ENCODE peak calls at places on chromosome 17, in eight cellular contexts. N is neural progenitor cell; Y is aorta; B is gastrocnemius medialis; Q is IMR-90; E is naive thymus-derived CD4-positive, alpha-beta T cell; Z is upper lobe of right lung; D is fibroblast of lung. M is an unnamed sample. For H3K9me3, the result is how much of the 10 kb centered on the place peaks cover.

GRCh38 chr17:37339321-37339720 is 36.5 kb upstream of the C17orf78 start:
- DNase-seq in N (no peak), Y (no peak), B (no peak), Q (no peak), E (no peak), Z (no peak), D (no peak), M (no peak)

GRCh38 chr17:1733047-1733357 is 8.5 kb downstream of the WDR81 start:
- DNase-seq in N (no peak), Y (no peak), B (no peak), Q (no peak), E (no peak), Z (no peak), D (no peak), M (no peak)

GRCh38 chr17:61349350-61349749 is 50.3 kb upstream of the TBX2 start:
- DNase-seq in N (no peak), Y (no peak), B (no peak), Q (no peak), E (no peak), Z (no peak), D (no peak), M (no peak)

GRCh38 chr17:76716834-76717205 is 6.1 kb upstream of the MXRA7 start:
- DNase-seq in N (no peak), Y (no peak), B (no peak), Q (peak), E (no peak), Z (peak), D (peak), M (peak)

GRCh38 chr17:8160224-8160577 is 2.5 kb downstream of the VAMP2 start:
- DNase-seq in N (no peak), Y (no peak), B (no peak), Q (no peak), E (no peak), Z (no peak), D (no peak), M (no peak)

GRCh38 chr17:55144518-55144917 is 120.2 kb upstream of the HLF start:
- DNase-seq in N (no peak), Y (no peak), B (no peak), Q (no peak), E (no peak), Z (no peak), D (no peak), M (no peak)

GRCh38 chr17:80919331-80920284 is 72.0 kb upstream of the CHMP6 start:
- DNase-seq in N (no peak), Y (peak), B (no peak), Q (no peak), E (no peak), Z (peak), D (no peak), M (no peak)

GRCh38 chr17:57953703-57954420 is 1.4 kb downstream of the CUEDC1 start:
- DNase-seq in N (no peak), Y (peak), B (no peak), Q (no peak), E (no peak), Z (peak), D (no peak), M (no peak)

GRCh38 chr17:81137248-81137647 is 28.1 kb upstream of the PVALEF start:
- DNase-seq in N (no peak), Y (no peak), B (no peak), Q (no peak), E (no peak), Z (no peak), D (no peak), M (no peak)

GRCh38 chr17:56595831-56596740 is 2.6 kb downstream of the NOG start:
- DNase-seq in N (peak), Y (no peak), B (no peak), Q (peak), E (peak), Z (no peak), D (no peak), M (peak)

GRCh38 chr17:8857919-8858318 is 9.6 kb downstream of the PIK3R6 start:
- DNase-seq in N (no peak), Y (peak), B (no peak), Q (peak), E (no peak), Z (no peak), D (no peak), M (peak)

GRCh38 chr17:80921741-80922579 is 69.7 kb upstream of the CHMP6 start:
- DNase-seq in N (no peak), Y (peak), B (no peak), Q (no peak), E (no peak), Z (peak), D (no peak), M (no peak)

GRCh38 chr17:61253293-61253801 is 146.3 kb upstream of the TBX2 start:
- DNase-seq in N (no peak), Y (no peak), B (peak), Q (no peak), E (no peak), Z (no peak), D (peak), M (no peak)

GRCh38 chr17:35119370-35120185 is at the start of gene RAD51D:
- DNase-seq in N (peak), Y (peak), B (peak), Q (peak), E (peak), Z (peak), D (peak), M (peak)

GRCh38 chr17:41665566-41666335 is 22.9 kb upstream of the EIF1 start:
- DNase-seq in N (peak), Y (peak), B (peak), Q (peak), E (peak), Z (peak), D (peak), M (peak)
- H3K4me3 ChIP-seq in N (peak), Y (peak), B (peak), Q (peak), E (peak), Z (peak), D (peak), M (peak)

GRCh38 chr17:82946081-82946480 is 106.3 kb upstream of the ZNF750 start:
- DNase-seq in N (no peak), Y (no peak), B (no peak), Q (no peak), E (no peak), Z (no peak), D (no peak), M (no peak)
- H3K9me3 ChIP-seq in N (under half), Y (under half), B (under half), Q (half or more), E (under half), Z (under half), D (under half), M (under half)

GRCh38 chr17:4834621-4835020 is 1.5 kb downstream of the MINK1 start:
- DNase-seq in N (no peak), Y (no peak), B (no peak), Q (no peak), E (no peak), Z (no peak), D (no peak), M (no peak)
- H3K4me3 ChIP-seq in N (peak), Y (no peak), B (peak), Q (peak), E (peak), Z (peak), D (peak), M (peak)

GRCh38 chr17:22278302-22279275 is 586.3 kb downstream of the KCNJ18 start:
- DNase-seq in N (no peak), Y (peak), B (no peak), Q (no peak), E (no peak), Z (peak), D (no peak), M (no peak)
- H3K9me3 ChIP-seq in N (under half), Y (under half), B (under half), Q (under half), E (under half), Z (under half), D (under half), M (under half)

DNA sequence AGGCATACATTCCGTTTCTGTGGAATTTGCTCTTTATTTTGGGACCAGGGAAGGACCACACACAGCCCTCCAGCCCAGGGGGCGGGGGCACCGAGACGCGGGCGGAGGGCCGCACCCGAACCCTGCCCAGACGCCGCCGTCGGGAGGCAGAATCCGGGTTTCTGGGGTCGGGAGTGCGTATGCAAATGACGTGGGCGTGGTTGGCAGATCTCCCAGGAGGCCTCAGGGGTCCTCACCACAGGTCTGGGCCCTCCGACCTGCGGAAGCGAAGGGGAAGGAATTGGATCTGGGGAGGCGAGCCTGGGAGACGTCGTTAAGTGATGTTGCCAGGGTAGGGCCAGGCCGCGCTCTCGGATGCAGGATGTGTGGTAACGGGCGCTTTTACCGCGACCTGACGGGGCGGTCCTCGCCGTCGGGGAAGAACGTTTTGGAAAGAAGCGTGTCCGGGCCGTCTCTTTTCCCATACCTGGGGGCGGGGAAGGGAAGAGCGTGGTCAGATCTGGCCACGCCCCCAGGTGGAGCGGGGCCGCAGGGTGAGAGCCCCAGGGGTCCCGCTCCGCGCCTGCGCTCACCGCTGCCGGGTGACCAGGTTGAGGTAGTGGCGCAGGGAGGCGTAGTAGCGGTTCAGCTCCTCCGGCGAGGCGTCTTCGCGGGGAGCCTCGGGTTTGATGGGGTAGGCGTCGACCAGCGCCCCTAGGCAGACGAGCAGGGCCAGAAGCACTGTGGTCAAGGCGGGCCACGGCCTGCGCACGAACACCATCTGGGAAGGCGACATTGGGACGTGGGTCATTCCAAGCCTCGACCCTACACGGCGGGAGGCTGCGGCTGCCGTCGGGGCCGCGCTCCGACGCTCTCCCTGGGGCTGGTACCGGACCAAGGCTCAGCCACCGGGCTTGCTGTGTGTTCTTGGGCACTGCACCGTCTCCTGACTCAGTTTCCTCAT is 745 bp downstream of the PYY start:
- DNase-seq in N (peak), Y (no peak), B (no peak), Q (no peak), E (no peak), Z (no peak), D (no peak), M (no peak)
- H3K4me3 ChIP-seq in N (peak), Y (no peak), B (no peak), Q (no peak), E (no peak), Z (no peak), D (no peak), M (no peak)

GRCh38 chr17:52681486-52681885 is 523.0 kb upstream of the CA10 start:
- DNase-seq in N (no peak), Y (no peak), B (no peak), Q (no peak), E (no peak), Z (no peak), D (no peak), M (no peak)

GRCh38 chr17:52686140-52686539 is 527.6 kb upstream of the CA10 start:
- DNase-seq in N (no peak), Y (no peak), B (no peak), Q (no peak), E (no peak), Z (no peak), D (no peak), M (no peak)
- H3K9me3 ChIP-seq in N (under half), Y (under half), B (under half), Q (under half), E (under half), Z (under half), D (under half), M (under half)

M was measured in A673.